ENCODE peak calls at places on chromosomes 4 and X, in seven cellular contexts. M, J, H, L, A, W and Y are unnamed samples.

GRCh38 chr4:905485-906214 is 26.5 kb downstream of the GAK start:
- DNase-seq in M (no peak), A (peak; percentile 9), J (no peak), H (no peak), L (no peak), W (no peak), Y (no peak)

GRCh38 chr4:57156242-57156990 is 46.2 kb upstream of the IGFBP7 start:
- DNase-seq in J (no peak), M (no peak), H (no peak), L (no peak), A (no peak), W (no peak), Y (no peak)

GRCh38 chrX:126141014-126141413 is 25.1 kb downstream of the DCAF12L2 start:
- DNase-seq in H (no peak), J (no peak), A (no peak), M (no peak), L (no peak), W (no peak), Y (no peak)

GRCh38 chr4:183241322-183241640 is 78.8 kb downstream of the CLDN22 start:
- DNase-seq in M (no peak), A (no peak), J (no peak), W (no peak), H (peak; percentile 26), L (no peak), Y (no peak)

GRCh38 chr4:55729306-55730142 is 90.1 kb upstream of the EXOC1L start:
- DNase-seq in W (no peak), J (no peak), M (no peak), A (no peak), L (no peak), H (no peak), Y (peak; percentile 29)

GRCh38 chr4:108370291-108370690 is 201.6 kb upstream of the LEF1 start:
- DNase-seq in A (peak; percentile 43), L (no peak), W (no peak), J (no peak), H (no peak), M (no peak), Y (peak; percentile 80)

GRCh38 chr4:18850763-18851331 is 829.3 kb upstream of the LCORL start:
- DNase-seq in W (no peak), A (no peak), L (no peak), J (no peak), H (no peak), M (no peak), Y (no peak)

GRCh38 chr4:8729408-8730149 is 137.0 kb downstream of the CPZ start:
- DNase-seq in J (peak; percentile 13), H (no peak), A (no peak), M (peak; percentile 57), W (no peak), L (no peak), Y (no peak)

GRCh38 chr4:68948044-68948743 is 3.4 kb downstream of the UGT2A3 start:
- DNase-seq in H (no peak), M (no peak), J (no peak), L (no peak), A (no peak), W (no peak), Y (no peak)

GRCh38 chrX:118679290-118679689 is 48.1 kb upstream of the IL13RA1 start:
- DNase-seq in L (no peak), J (no peak), A (no peak), W (no peak), H (no peak), M (no peak), Y (no peak)

GRCh38 chr4:8345053-8345945 is 75.7 kb downstream of the HTRA3 start:
- DNase-seq in H (no peak), W (no peak), M (peak; percentile 51), L (no peak), J (no peak), A (no peak), Y (no peak)

GRCh38 chr4:146329042-146329716 is 114.8 kb downstream of the REELD1 start:
- DNase-seq in M (no peak), A (no peak), L (no peak), W (no peak), H (peak; percentile 71), J (no peak), Y (no peak)

GRCh38 chrX:137044893-137045292 is 11.1 kb upstream of the GPR101 start:
- DNase-seq in W (no peak), M (no peak), A (no peak), H (no peak), J (no peak), L (no peak), Y (no peak)

GRCh38 chrX:137034508-137034872 is 695 bp upstream of the GPR101 start:
- DNase-seq in H (no peak), A (no peak), W (no peak), J (no peak), M (no peak), L (no peak), Y (no peak)

GRCh38 chrX:137041329-137041728 is 7.5 kb upstream of the GPR101 start:
- DNase-seq in W (no peak), L (no peak), M (no peak), J (no peak), H (no peak), A (no peak), Y (no peak)

GRCh38 chrX:137043736-137044135 is 9.9 kb upstream of the GPR101 start:
- DNase-seq in W (no peak), A (no peak), L (no peak), M (no peak), H (no peak), J (no peak), Y (no peak)

GRCh38 chrX:137040113-137040794 is 6.5 kb upstream of the GPR101 start:
- DNase-seq in J (no peak), W (no peak), A (no peak), M (no peak), L (no peak), H (no peak), Y (no peak)
- H3K27me3 ChIP-seq in J (peaks cover under 1% of the 10 kb centered on the region), W (no peaks in the 10 kb centered on the region), A (peaks cover 1% of the 10 kb centered on the region), M (no peaks in the 10 kb centered on the region), L (peaks cover 8% of the 10 kb centered on the region), H (peaks cover 20% of the 10 kb centered on the region), Y (no peaks in the 10 kb centered on the region)

GRCh38 chr4:100348472-100348871 is 158.2 kb upstream of the DDIT4L start:
- DNase-seq in L (no peak), M (no peak), A (no peak), W (no peak), H (peak; percentile 82), J (no peak), Y (peak; percentile 9)

DNA sequence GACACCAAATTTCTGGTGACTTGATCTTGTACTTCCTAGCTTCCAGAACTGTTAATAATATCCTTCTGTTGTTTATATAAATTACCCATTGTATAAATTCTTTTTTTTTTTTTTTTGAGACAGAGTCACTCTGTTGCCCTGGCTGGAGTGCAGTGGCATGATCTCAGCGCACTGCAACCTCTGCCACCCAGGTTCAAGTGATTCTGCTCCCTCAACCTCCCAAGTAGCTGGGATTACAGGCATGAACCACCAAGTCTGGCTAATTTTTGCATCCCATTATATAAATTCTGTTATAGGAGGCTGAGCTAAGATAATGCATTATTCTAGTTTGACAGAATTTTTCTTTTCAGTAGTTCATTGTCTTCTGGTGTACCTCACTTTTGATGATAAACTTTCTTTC is 157.0 kb upstream of the DDIT4L start:
- DNase-seq in W (no peak), L (no peak), H (no peak), A (no peak), M (no peak), J (no peak), Y (no peak)
- H3K4me1 ChIP-seq in W (no peaks in the 10 kb centered on the region), L (no peaks in the 10 kb centered on the region), H (no peaks in the 10 kb centered on the region), A (no peaks in the 10 kb centered on the region), M (no peaks in the 10 kb centered on the region), J (no peaks in the 10 kb centered on the region), Y (no peaks in the 10 kb centered on the region)

GRCh38 chr4:10299601-10300000 is 157.6 kb downstream of the ZNF518B start:
- DNase-seq in J (no peak), L (no peak), W (no peak), M (no peak), H (no peak), A (no peak), Y (no peak)

GRCh38 chr4:10298681-10299080 is 158.5 kb downstream of the ZNF518B start:
- DNase-seq in H (no peak), W (no peak), J (no peak), M (no peak), L (no peak), A (no peak), Y (no peak)

GRCh38 chr4:10296730-10297129 is 160.5 kb downstream of the ZNF518B start:
- DNase-seq in H (peak; percentile 16), W (no peak), L (no peak), A (no peak), M (no peak), J (no peak), Y (peak; percentile 19)

GRCh38 chr4:10289534-10289899 is 167.7 kb downstream of the ZNF518B start:
- DNase-seq in A (no peak), H (no peak), J (no peak), W (no peak), M (no peak), L (no peak), Y (no peak)

GRCh38 chr4:10295326-10295725 is 161.9 kb downstream of the ZNF518B start:
- DNase-seq in M (no peak), A (no peak), J (no peak), H (no peak), L (no peak), W (no peak), Y (no peak)
- H3K27me3 ChIP-seq in M (no peaks in the 10 kb centered on the region), A (no peaks in the 10 kb centered on the region), J (no peaks in the 10 kb centered on the region), H (no peaks in the 10 kb centered on the region), L (no peaks in the 10 kb centered on the region), W (no peaks in the 10 kb centered on the region), Y (no peaks in the 10 kb centered on the region)

GRCh38 chr4:6909113-6909969 is at the start of gene TBC1D14:
- DNase-seq in L (peak; percentile 89), M (peak; percentile 93), H (peak; percentile 96), W (peak; percentile 90), J (peak; percentile 90), A (peak; percentile 86), Y (peak; percentile 91)

GRCh38 chr4:6910340-6910959 is 824 bp downstream of the TBC1D14 start:
- DNase-seq in W (no peak), J (no peak), A (no peak), L (no peak), H (peak; percentile 10), M (no peak), Y (no peak)

GRCh38 chr4:6909970-6910339 is 329 bp downstream of the TBC1D14 start:
- DNase-seq in L (peak; percentile 56), A (peak; percentile 47), H (peak; percentile 67), M (no peak), W (no peak), J (no peak), Y (no peak)

GRCh38 chr4:6907658-6908191 is 1.9 kb upstream of the TBC1D14 start:
- DNase-seq in A (no peak), H (peak; percentile 23), L (no peak), M (no peak), W (no peak), J (no peak), Y (peak; percentile 67)

DNA sequence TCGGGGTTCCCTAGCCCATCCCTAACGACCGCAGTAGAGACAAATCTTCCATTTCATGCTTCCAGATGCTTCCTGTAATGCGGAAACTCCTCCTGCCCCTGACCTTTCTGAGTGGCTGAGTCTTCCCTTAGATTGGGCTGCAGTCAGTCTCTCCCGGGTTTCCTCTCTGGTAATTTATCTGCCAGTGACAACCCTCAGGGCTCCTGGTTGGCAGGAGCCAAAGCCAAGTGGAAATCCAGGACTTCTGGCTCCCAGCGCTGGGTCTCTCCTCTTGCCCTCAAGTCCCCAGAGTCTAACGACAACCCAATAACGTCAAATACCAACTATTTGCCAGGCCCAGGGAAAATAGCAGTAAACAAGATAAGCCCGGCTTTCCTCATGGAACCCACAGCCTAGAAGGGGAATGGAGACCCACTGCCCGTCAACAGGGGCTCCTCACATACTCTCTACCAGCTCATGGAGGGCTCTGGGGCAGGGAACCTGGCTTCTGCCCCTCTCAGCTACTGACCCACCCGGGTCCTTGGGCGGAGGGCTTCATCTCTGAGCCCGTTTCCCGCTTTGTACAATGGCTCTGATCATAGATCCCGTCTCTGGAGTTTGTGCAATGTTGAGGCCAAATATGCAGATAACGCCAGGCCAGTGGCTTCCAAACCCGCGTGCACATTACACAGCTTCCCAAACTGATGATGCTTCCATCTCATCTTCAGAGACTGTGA is 1.1 kb upstream of the TBC1D14 start:
- DNase-seq in W (no peak), A (no peak), L (no peak), J (no peak), H (no peak), M (no peak), Y (peak; percentile 62)
- H3K4me1 ChIP-seq in W (peaks cover 4% of the 10 kb centered on the region), A (peaks cover 34% of the 10 kb centered on the region), L (peaks cover 57% of the 10 kb centered on the region), J (peaks cover 19% of the 10 kb centered on the region), H (peaks cover 15% of the 10 kb centered on the region), M (peaks cover 32% of the 10 kb centered on the region), Y (peaks cover 16% of the 10 kb centered on the region)